ENCODE peak calls at places on chromosome 14, in seven cellular contexts. One of them, this sample, is unnamed. For H3K9me3 and H3K36me3, the result is how much of the 10 kb centered on the place peaks cover.

GRCh38 chr14:22606380-22606779 is 8.3 kb downstream of the ABHD4 start:
- DNase-seq in H1: no peak
- DNase-seq in Caco-2: peak
- DNase-seq in body of pancreas: no peak
- DNase-seq in cardiac muscle cell: no peak
- DNase-seq in iPS DF 6.9: no peak
- DNase-seq in tibial nerve: no peak
- DNase-seq in this sample: no peak

GRCh38 chr14:48616941-48617340 is 941.5 kb upstream of the MDGA2 start:
- DNase-seq in H1: no peak
- DNase-seq in Caco-2: no peak
- DNase-seq in body of pancreas: no peak
- DNase-seq in cardiac muscle cell: no peak
- DNase-seq in iPS DF 6.9: no peak
- DNase-seq in tibial nerve: no peak
- DNase-seq in this sample: no peak

GRCh38 chr14:96088911-96089310 is 49.7 kb downstream of the C14orf132 start:
- DNase-seq in H1: no peak
- DNase-seq in Caco-2: no peak
- DNase-seq in body of pancreas: no peak
- DNase-seq in cardiac muscle cell: no peak
- DNase-seq in iPS DF 6.9: no peak
- DNase-seq in tibial nerve: no peak
- DNase-seq in this sample: no peak

GRCh38 chr14:85934123-85934885 is 404.4 kb downstream of the FLRT2 start:
- DNase-seq in H1: no peak
- DNase-seq in Caco-2: peak
- DNase-seq in body of pancreas: no peak
- DNase-seq in cardiac muscle cell: no peak
- DNase-seq in iPS DF 6.9: no peak
- DNase-seq in tibial nerve: peak
- DNase-seq in this sample: peak

GRCh38 chr14:89121961-89122675 is 294.9 kb downstream of the FOXN3 start:
- DNase-seq in H1: peak
- DNase-seq in Caco-2: no peak
- DNase-seq in body of pancreas: no peak
- DNase-seq in cardiac muscle cell: no peak
- DNase-seq in iPS DF 6.9: peak
- DNase-seq in tibial nerve: no peak
- DNase-seq in this sample: no peak

GRCh38 chr14:98953544-98954346 is 318.3 kb downstream of the BCL11B start:
- DNase-seq in H1: peak
- DNase-seq in Caco-2: no peak
- DNase-seq in body of pancreas: peak
- DNase-seq in cardiac muscle cell: no peak
- DNase-seq in iPS DF 6.9: no peak
- DNase-seq in tibial nerve: peak
- DNase-seq in this sample: peak

GRCh38 chr14:36751116-36751515 is 89.5 kb downstream of the PAX9 start:
- DNase-seq in H1: no peak
- DNase-seq in Caco-2: peak
- DNase-seq in body of pancreas: no peak
- DNase-seq in cardiac muscle cell: no peak
- DNase-seq in iPS DF 6.9: no peak
- DNase-seq in tibial nerve: no peak
- DNase-seq in this sample: no peak

GRCh38 chr14:76309572-76310551 is 66.1 kb upstream of the ESRRB start:
- DNase-seq in H1: peak
- DNase-seq in Caco-2: no peak
- DNase-seq in body of pancreas: no peak
- DNase-seq in cardiac muscle cell: peak
- DNase-seq in iPS DF 6.9: no peak
- DNase-seq in tibial nerve: no peak
- DNase-seq in this sample: no peak

GRCh38 chr14:104595911-104596450 is 8.6 kb downstream of the TMEM179 start:
- DNase-seq in H1: no peak
- DNase-seq in Caco-2: no peak
- DNase-seq in body of pancreas: no peak
- DNase-seq in cardiac muscle cell: no peak
- DNase-seq in iPS DF 6.9: no peak
- DNase-seq in tibial nerve: no peak
- DNase-seq in this sample: no peak

GRCh38 chr14:55448146-55448614 is 7.8 kb upstream of the TBPL2 start:
- DNase-seq in H1: no peak
- DNase-seq in Caco-2: no peak
- DNase-seq in body of pancreas: peak
- DNase-seq in cardiac muscle cell: no peak
- DNase-seq in iPS DF 6.9: no peak
- DNase-seq in tibial nerve: peak
- DNase-seq in this sample: peak

GRCh38 chr14:103391048-103391447 is 5.8 kb downstream of the MARK3 start:
- DNase-seq in H1: no peak
- DNase-seq in Caco-2: peak
- DNase-seq in body of pancreas: no peak
- DNase-seq in cardiac muscle cell: peak
- DNase-seq in iPS DF 6.9: no peak
- DNase-seq in tibial nerve: peak
- DNase-seq in this sample: peak

GRCh38 chr14:77320238-77320935 is at the start of gene POMT2:
- DNase-seq in H1: peak
- DNase-seq in Caco-2: peak
- DNase-seq in body of pancreas: peak
- DNase-seq in cardiac muscle cell: peak
- DNase-seq in iPS DF 6.9: peak
- DNase-seq in tibial nerve: peak
- DNase-seq in this sample: peak

GRCh38 chr14:71497645-71498086 is 434.6 kb upstream of the RGS6 start:
- DNase-seq in H1: no peak
- DNase-seq in Caco-2: no peak
- DNase-seq in body of pancreas: peak
- DNase-seq in cardiac muscle cell: no peak
- DNase-seq in iPS DF 6.9: no peak
- DNase-seq in tibial nerve: no peak
- DNase-seq in this sample: no peak

GRCh38 chr14:54691525-54692260 is 124.8 kb downstream of the SAMD4A start:
- DNase-seq in H1: peak
- DNase-seq in Caco-2: peak
- DNase-seq in body of pancreas: peak
- DNase-seq in cardiac muscle cell: peak
- DNase-seq in iPS DF 6.9: peak
- DNase-seq in tibial nerve: peak
- DNase-seq in this sample: peak

GRCh38 chr14:49966304-49966809 is 73.5 kb downstream of the ARF6 start:
- DNase-seq in H1: peak
- DNase-seq in Caco-2: peak
- DNase-seq in body of pancreas: peak
- DNase-seq in cardiac muscle cell: no peak
- DNase-seq in iPS DF 6.9: no peak
- DNase-seq in tibial nerve: no peak
- DNase-seq in this sample: no peak

GRCh38 chr14:103548463-103549351 is 13.8 kb downstream of the BAG5 start:
- DNase-seq in H1: no peak
- DNase-seq in Caco-2: no peak
- DNase-seq in body of pancreas: peak
- DNase-seq in cardiac muscle cell: no peak
- DNase-seq in iPS DF 6.9: no peak
- DNase-seq in tibial nerve: no peak
- DNase-seq in this sample: no peak

GRCh38 chr14:50127802-50128201 is 11.4 kb upstream of the VCPKMT start:
- DNase-seq in H1: no peak
- DNase-seq in Caco-2: no peak
- DNase-seq in body of pancreas: no peak
- DNase-seq in cardiac muscle cell: no peak
- DNase-seq in iPS DF 6.9: no peak
- DNase-seq in tibial nerve: no peak
- DNase-seq in this sample: no peak

GRCh38 chr14:61280526-61281185 is 482 bp downstream of the TMEM30B start:
- DNase-seq in H1: peak
- DNase-seq in Caco-2: peak
- DNase-seq in body of pancreas: peak
- DNase-seq in cardiac muscle cell: peak
- DNase-seq in iPS DF 6.9: no peak
- DNase-seq in tibial nerve: peak
- DNase-seq in this sample: no peak

GRCh38 chr14:104542871-104543830 is 36.4 kb upstream of the C14orf180 start:
- DNase-seq in H1: no peak
- DNase-seq in Caco-2: no peak
- DNase-seq in body of pancreas: no peak
- DNase-seq in cardiac muscle cell: no peak
- DNase-seq in iPS DF 6.9: no peak
- DNase-seq in tibial nerve: no peak
- DNase-seq in this sample: no peak

GRCh38 chr14:54807428-54807827 is 95.2 kb downstream of the GCH1 start:
- DNase-seq in H1: no peak
- DNase-seq in Caco-2: no peak
- DNase-seq in body of pancreas: no peak
- DNase-seq in cardiac muscle cell: no peak
- DNase-seq in iPS DF 6.9: no peak
- DNase-seq in tibial nerve: no peak
- DNase-seq in this sample: no peak

GRCh38 chr14:104813286-104813685 is 12.4 kb downstream of the ZBTB42 start:
- DNase-seq in H1: no peak
- DNase-seq in Caco-2: no peak
- DNase-seq in body of pancreas: no peak
- DNase-seq in cardiac muscle cell: no peak
- DNase-seq in iPS DF 6.9: no peak
- DNase-seq in tibial nerve: no peak
- DNase-seq in this sample: no peak

GRCh38 chr14:53044486-53044885 is 93.6 kb upstream of the FERMT2 start:
- DNase-seq in H1: no peak
- DNase-seq in Caco-2: no peak
- DNase-seq in body of pancreas: no peak
- DNase-seq in cardiac muscle cell: no peak
- DNase-seq in iPS DF 6.9: no peak
- DNase-seq in tibial nerve: no peak
- DNase-seq in this sample: no peak

GRCh38 chr14:34733245-34733644 is 18.9 kb upstream of the CFL2 start:
- DNase-seq in H1: no peak
- DNase-seq in Caco-2: peak
- DNase-seq in body of pancreas: no peak
- DNase-seq in cardiac muscle cell: no peak
- DNase-seq in iPS DF 6.9: no peak
- DNase-seq in tibial nerve: no peak
- DNase-seq in this sample: no peak

GRCh38 chr14:59215757-59216156 is 27.3 kb downstream of the DAAM1 start:
- DNase-seq in H1: no peak
- DNase-seq in Caco-2: no peak
- DNase-seq in body of pancreas: no peak
- DNase-seq in cardiac muscle cell: no peak
- DNase-seq in iPS DF 6.9: no peak
- DNase-seq in tibial nerve: no peak
- DNase-seq in this sample: no peak
- H3K4me3 ChIP-seq in H1: no peak
- H3K4me3 ChIP-seq in Caco-2: no peak
- H3K4me3 ChIP-seq in body of pancreas: no peak
- H3K4me3 ChIP-seq in cardiac muscle cell: no peak
- H3K4me3 ChIP-seq in iPS DF 6.9: no peak
- H3K4me3 ChIP-seq in tibial nerve: no peak
- H3K4me3 ChIP-seq in this sample: no peak

DNA sequence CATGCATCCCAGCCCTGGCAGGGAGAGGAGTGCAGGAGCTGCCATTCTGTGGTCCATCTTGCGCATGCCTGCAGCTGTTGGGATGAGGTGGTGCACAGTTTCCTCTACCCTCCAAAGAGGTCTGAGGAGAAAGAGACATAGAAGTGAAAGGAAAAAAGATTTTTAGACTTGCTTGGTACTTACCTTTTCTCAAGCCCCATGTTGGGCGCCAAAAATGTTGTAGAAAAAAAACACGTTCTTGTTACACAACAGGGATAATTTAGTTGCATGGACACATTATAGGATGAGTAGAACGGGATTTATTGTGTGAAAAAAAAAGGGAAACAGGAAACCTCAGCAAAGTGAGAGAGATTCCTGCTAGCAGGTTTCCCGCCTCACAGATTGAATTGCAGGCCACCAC is 244.4 kb upstream of the GARIN2 start:
- DNase-seq in H1: no peak
- DNase-seq in Caco-2: peak
- DNase-seq in body of pancreas: no peak
- DNase-seq in cardiac muscle cell: peak
- DNase-seq in iPS DF 6.9: no peak
- DNase-seq in tibial nerve: no peak
- DNase-seq in this sample: no peak
- H3K9me3 ChIP-seq in H1: under half
- H3K9me3 ChIP-seq in Caco-2: half or more
- H3K9me3 ChIP-seq in body of pancreas: under half
- H3K9me3 ChIP-seq in cardiac muscle cell: under half
- H3K9me3 ChIP-seq in iPS DF 6.9: under half
- H3K9me3 ChIP-seq in tibial nerve: under half
- H3K9me3 ChIP-seq in this sample: under half

GRCh38 chr14:51870620-51871019 is 10.2 kb downstream of the GNG2 start:
- DNase-seq in H1: no peak
- DNase-seq in Caco-2: no peak
- DNase-seq in body of pancreas: no peak
- DNase-seq in cardiac muscle cell: no peak
- DNase-seq in iPS DF 6.9: no peak
- DNase-seq in tibial nerve: no peak
- DNase-seq in this sample: no peak

GRCh38 chr14:51865953-51866747 is 5.7 kb downstream of the GNG2 start:
- DNase-seq in H1: no peak
- DNase-seq in Caco-2: peak
- DNase-seq in body of pancreas: no peak
- DNase-seq in cardiac muscle cell: no peak
- DNase-seq in iPS DF 6.9: no peak
- DNase-seq in tibial nerve: no peak
- DNase-seq in this sample: no peak

GRCh38 chr14:51869426-51870113 is 9.2 kb downstream of the GNG2 start:
- DNase-seq in H1: no peak
- DNase-seq in Caco-2: no peak
- DNase-seq in body of pancreas: no peak
- DNase-seq in cardiac muscle cell: no peak
- DNase-seq in iPS DF 6.9: no peak
- DNase-seq in tibial nerve: no peak
- DNase-seq in this sample: no peak

GRCh38 chr14:51868405-51868804 is 8.0 kb downstream of the GNG2 start:
- DNase-seq in H1: no peak
- DNase-seq in Caco-2: no peak
- DNase-seq in body of pancreas: no peak
- DNase-seq in cardiac muscle cell: no peak
- DNase-seq in iPS DF 6.9: no peak
- DNase-seq in tibial nerve: no peak
- DNase-seq in this sample: no peak

DNA sequence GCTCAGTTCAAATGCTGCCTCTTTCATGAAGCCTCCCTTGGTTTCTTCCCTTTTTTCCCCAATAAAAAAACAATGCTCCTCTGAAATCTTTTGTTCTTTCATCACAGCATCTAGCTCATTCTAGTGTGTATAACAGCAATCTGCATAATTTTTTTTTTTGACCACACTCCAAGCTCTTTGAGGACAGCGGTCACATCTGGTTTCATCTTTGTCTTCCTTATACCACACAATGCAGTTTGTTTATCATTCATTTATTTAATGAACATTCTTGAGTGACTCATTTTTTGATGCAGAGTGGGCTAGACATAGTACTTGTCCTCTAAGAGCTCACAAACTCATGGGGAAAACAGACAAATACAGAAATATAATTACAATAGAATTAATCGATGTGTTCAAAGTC is 7.3 kb downstream of the GNG2 start:
- DNase-seq in H1: no peak
- DNase-seq in Caco-2: no peak
- DNase-seq in body of pancreas: no peak
- DNase-seq in cardiac muscle cell: no peak
- DNase-seq in iPS DF 6.9: no peak
- DNase-seq in tibial nerve: no peak
- DNase-seq in this sample: no peak
- H3K36me3 ChIP-seq in H1: under half
- H3K36me3 ChIP-seq in Caco-2: under half
- H3K36me3 ChIP-seq in body of pancreas: under half
- H3K36me3 ChIP-seq in cardiac muscle cell: under half
- H3K36me3 ChIP-seq in iPS DF 6.9: under half
- H3K36me3 ChIP-seq in tibial nerve: under half
- H3K36me3 ChIP-seq in this sample: under half

GRCh38 chr14:101111620-101112290 is 208.2 kb upstream of the RTL1 start:
- DNase-seq in H1: peak
- DNase-seq in Caco-2: no peak
- DNase-seq in body of pancreas: no peak
- DNase-seq in cardiac muscle cell: peak
- DNase-seq in iPS DF 6.9: no peak
- DNase-seq in tibial nerve: no peak
- DNase-seq in this sample: no peak
- H3K4me3 ChIP-seq in H1: no peak
- H3K4me3 ChIP-seq in Caco-2: no peak
- H3K4me3 ChIP-seq in body of pancreas: no peak
- H3K4me3 ChIP-seq in cardiac muscle cell: no peak
- H3K4me3 ChIP-seq in iPS DF 6.9: no peak
- H3K4me3 ChIP-seq in tibial nerve: no peak
- H3K4me3 ChIP-seq in this sample: no peak

This sample was measured in MG63.